ENCODE peak calls at places on chromosomes 4 and X, in seven cellular contexts. R, F, O, I, G, C and Y are unnamed samples.

GRCh38 chr4:172188248-172188976 is 375.2 kb downstream of the GALNTL6 start:
- DNase-seq in F (no peak), O (no peak), I (no peak), G (no peak), R (no peak), C (no peak), Y (no peak)

GRCh38 chr4:8294036-8294435 is 24.5 kb downstream of the HTRA3 start:
- DNase-seq in O (no peak), R (no peak), I (no peak), C (no peak), G (peak; percentile 48), F (no peak), Y (no peak)

GRCh38 chr4:181301735-181302380 is 941.3 kb upstream of the TENM3 start:
- DNase-seq in C (peak; percentile 56), O (no peak), I (no peak), G (no peak), R (no peak), F (no peak), Y (peak; percentile 12)

GRCh38 chr4:129240816-129241215 is 144.9 kb downstream of the C4orf33 start:
- DNase-seq in I (no peak), F (no peak), C (no peak), G (no peak), O (no peak), R (no peak), Y (no peak)

GRCh38 chr4:79913581-79913980 is 159.4 kb downstream of the ANTXR2 start:
- DNase-seq in G (no peak), F (no peak), O (no peak), I (no peak), R (no peak), C (peak; percentile 73), Y (no peak)

GRCh38 chr4:164204434-164204833 is 549.5 kb upstream of the SMIM31 start:
- DNase-seq in R (no peak), O (no peak), I (no peak), C (no peak), G (no peak), F (no peak), Y (no peak)

GRCh38 chrX:52280812-52281211 is 88.0 kb upstream of the XAGE2 start:
- DNase-seq in C (no peak), F (no peak), G (no peak), I (no peak), R (no peak), O (no peak), Y (no peak)

GRCh38 chr4:187903700-187904099 is 91.9 kb upstream of the ZFP42 start:
- DNase-seq in I (no peak), C (peak; percentile 77), O (no peak), R (no peak), G (no peak), F (no peak), Y (no peak)

GRCh38 chrX:104189862-104190261 is 23.6 kb downstream of the FAM199X start:
- DNase-seq in C (no peak), R (no peak), O (no peak), G (no peak), F (no peak), I (no peak), Y (no peak)

GRCh38 chrX:10769696-10770619 is 149.6 kb upstream of the MID1 start:
- DNase-seq in R (no peak), I (no peak), C (peak; percentile 54), G (no peak), F (no peak), O (no peak), Y (no peak)

GRCh38 chrX:69361286-69361926 is 142.7 kb upstream of the NALF2 start:
- DNase-seq in F (no peak), I (no peak), O (no peak), C (peak; percentile 80), R (no peak), G (no peak), Y (no peak)

GRCh38 chr4:140296871-140297570 is 76.4 kb upstream of the SCOC start:
- DNase-seq in G (no peak), F (no peak), C (no peak), R (no peak), O (no peak), I (no peak), Y (no peak)

GRCh38 chrX:13901354-13901753 is 84.5 kb upstream of the GPM6B start:
- DNase-seq in R (no peak), G (no peak), I (no peak), O (no peak), F (no peak), C (no peak), Y (no peak)